ENCODE peak calls at places on chromosomes 6 and 20, in seven cellular contexts. K is activated CD4-positive, alpha-beta T cell treated with anti-CD3 and anti-CD28 coated beads, Interleukin-2, amount 50 U/mL, for 4 hours; N is heart right ventricle; L is fibroblast of pulmonary artery; Q is body of pancreas; D is foreskin fibroblast; T is naive thymus-derived CD4-positive, alpha-beta T cell. G is an unnamed sample.
A peak's percentile ranks its signal among the peaks of the same experiment; 100 is the strongest.

GRCh38 chr20:52974155-52974554 is 2.0 kb downstream of the TSHZ2 start:
- DNase-seq in K (peak; percentile 43), T (peak; percentile 22), L (no peak), D (no peak), N (no peak), Q (no peak), G (no peak)

GRCh38 chr6:73519943-73520687 is 717 bp downstream of the EEF1A1 start:
- DNase-seq in D (peak; percentile 83), Q (peak; percentile 66), L (peak; percentile 83), N (peak; percentile 79), K (peak; percentile 78), T (peak; percentile 80), G (peak; percentile 71)

GRCh38 chr20:61868006-61868405 is 197.7 kb downstream of the TAF4 start:
- DNase-seq in T (no peak), N (no peak), D (no peak), K (no peak), L (no peak), Q (no peak), G (no peak)

GRCh38 chr6:138406443-138406842 is 2.4 kb downstream of the HEBP2 start:
- DNase-seq in D (peak; percentile 45), K (no peak), Q (no peak), T (no peak), L (no peak), N (no peak), G (peak; percentile 28)

GRCh38 chr6:136647363-136647763 is 97.1 kb upstream of the MAP7 start:
- DNase-seq in T (peak; percentile 16), K (peak; percentile 42), Q (peak; percentile 50), D (peak; percentile 72), N (no peak), L (peak; percentile 94), G (no peak)

GRCh38 chr6:130322673-130323268 is 43.0 kb upstream of the TMEM200A start:
- DNase-seq in K (peak; percentile 42), D (peak; percentile 88), T (peak; percentile 61), L (peak; percentile 84), N (no peak), Q (peak; percentile 61), G (peak; percentile 58)

GRCh38 chr20:41138217-41138526 is 829 bp downstream of the PLCG1 start:
- DNase-seq in N (no peak), Q (no peak), D (no peak), K (no peak), L (peak; percentile 26), T (no peak), G (peak; percentile 27)

GRCh38 chr6:147078106-147078505 is 126.1 kb upstream of the STXBP5 start:
- DNase-seq in D (no peak), L (no peak), T (no peak), Q (peak; percentile 65), K (no peak), N (no peak), G (peak; percentile 62)

GRCh38 chr20:24970030-24970553 is 21.0 kb downstream of the CST7 start:
- DNase-seq in Q (no peak), N (no peak), K (no peak), L (no peak), T (no peak), D (no peak), G (no peak)

GRCh38 chr6:16496982-16497823 is 258.8 kb downstream of the GMPR start:
- DNase-seq in Q (no peak), K (no peak), D (peak; percentile 15), L (peak; percentile 50), N (no peak), T (no peak), G (no peak)

GRCh38 chr6:132764370-132764769 is 6.7 kb upstream of the VNN2 start:
- DNase-seq in K (no peak), D (peak; percentile 93), T (no peak), Q (peak; percentile 18), N (peak; percentile 30), L (peak; percentile 82), G (no peak)

GRCh38 chr20:15734054-15734453 is 839.2 kb downstream of the KIF16B start:
- DNase-seq in D (no peak), Q (no peak), L (no peak), T (no peak), K (no peak), N (no peak), G (no peak)

GRCh38 chr20:39019805-39020325 is 57.7 kb downstream of the DHX35 start:
- DNase-seq in K (no peak), Q (no peak), T (no peak), D (no peak), N (no peak), L (peak; percentile 39), G (no peak)

GRCh38 chr20:58003525-58003924 is 224.9 kb downstream of the ANKRD60 start:
- DNase-seq in N (no peak), K (no peak), D (no peak), T (no peak), Q (no peak), L (no peak), G (no peak)

GRCh38 chr20:6562111-6562510 is 205.4 kb upstream of the BMP2 start:
- DNase-seq in Q (no peak), D (peak; percentile 84), K (no peak), L (peak; percentile 92), N (no peak), T (no peak), G (no peak)

GRCh38 chr20:1624811-1625690 is 5.2 kb upstream of the SIRPB1 start:
- DNase-seq in L (no peak), Q (no peak), K (no peak), T (no peak), N (no peak), D (no peak), G (no peak)

GRCh38 chr6:11609324-11610071 is 71.9 kb downstream of the TMEM170B start:
- DNase-seq in D (peak; percentile 90), L (peak; percentile 97), N (peak; percentile 45), Q (no peak), K (no peak), T (no peak), G (peak; percentile 40)

GRCh38 chr6:65126667-65127066 is 580.4 kb downstream of the EYS start:
- DNase-seq in L (no peak), Q (no peak), K (no peak), D (no peak), T (no peak), N (no peak), G (no peak)

GRCh38 chr6:142014515-142014914 is 118.2 kb upstream of the GJE1 start:
- DNase-seq in Q (no peak), D (peak; percentile 96), K (no peak), L (peak; percentile 82), T (no peak), N (no peak), G (no peak)

GRCh38 chr20:50704971-50705370 is 13.6 kb upstream of the RIPOR3 start:
- DNase-seq in L (peak; percentile 53), K (no peak), T (no peak), N (no peak), Q (no peak), D (peak; percentile 83), G (no peak)

GRCh38 chr6:73854998-73855718 is 159.2 kb downstream of the CD109 start:
- DNase-seq in T (peak; percentile 21), D (peak; percentile 79), K (no peak), Q (no peak), N (no peak), L (peak; percentile 86), G (peak; percentile 32)

GRCh38 chr6:40779399-40779798 is 192.2 kb upstream of the LRFN2 start:
- DNase-seq in L (peak; percentile 30), N (no peak), Q (no peak), D (peak; percentile 87), T (no peak), K (no peak), G (no peak)

GRCh38 chr6:20540683-20541082 is 6.4 kb downstream of the CDKAL1 start:
- DNase-seq in L (no peak), Q (no peak), K (no peak), N (no peak), T (no peak), D (peak; percentile 49), G (no peak)

GRCh38 chr6:107264357-107264831 is 149.1 kb upstream of the BEND3 start:
- DNase-seq in L (peak; percentile 75), K (no peak), D (peak; percentile 80), T (no peak), Q (no peak), N (no peak), G (no peak)

GRCh38 chr20:53957421-53958172 is 112.8 kb downstream of the BCAS1 start:
- DNase-seq in Q (no peak), T (no peak), N (no peak), K (no peak), D (peak; percentile 66), L (peak; percentile 39), G (no peak)

GRCh38 chr6:135270676-135271536 is 89.8 kb downstream of the MYB start:
- DNase-seq in K (no peak), T (no peak), D (peak; percentile 21), Q (peak; percentile 62), L (no peak), N (no peak), G (no peak)

GRCh38 chr6:127812985-127813681 is 87.7 kb downstream of the THEMIS start:
- DNase-seq in L (no peak), Q (no peak), T (no peak), D (no peak), N (no peak), K (no peak), G (no peak)

GRCh38 chr6:112149236-112149635 is 61.8 kb downstream of the FAM229B start:
- DNase-seq in T (no peak), Q (no peak), L (no peak), D (no peak), N (no peak), K (no peak), G (no peak)

GRCh38 chr6:109362102-109362884 is 20.0 kb downstream of the CD164 start:
- DNase-seq in N (no peak), K (no peak), Q (no peak), T (no peak), D (no peak), L (no peak), G (peak; percentile 15)

GRCh38 chr20:25128649-25129048 is 46.7 kb upstream of the VSX1 start:
- DNase-seq in D (no peak), T (no peak), Q (peak; percentile 41), K (no peak), L (no peak), N (no peak), G (no peak)